ENCODE peak calls at places on chromosome 11, in ten cellular contexts. X, M, Y, E, H, R, Q, L, T and D are unnamed samples.

GRCh38 chr11:1298695-1299492 is 10.5 kb downstream of the TOLLIP start:
- DNase-seq in L (no peak), H (no peak), T (peak), X (no peak), E (peak), R (peak), Y (no peak), Q (no peak), M (no peak), D (peak)

GRCh38 chr11:10935015-10935564 is 77.2 kb upstream of the ZBED5 start:
- DNase-seq in Q (no peak), X (no peak), Y (no peak), T (no peak), H (no peak), M (no peak), R (no peak), L (no peak), E (no peak), D (no peak)

GRCh38 chr11:118606157-118606843 is 1.1 kb upstream of the PHLDB1 start:
- DNase-seq in T (peak), R (peak), X (no peak), Y (no peak), M (no peak), E (peak), H (no peak), Q (no peak), L (no peak), D (no peak)

GRCh38 chr11:34331329-34331728 is 26.5 kb downstream of the ABTB2 start:
- DNase-seq in E (no peak), Q (no peak), X (no peak), L (no peak), R (no peak), T (no peak), H (no peak), M (no peak), Y (no peak), D (no peak)

GRCh38 chr11:32006799-32007388 is 84.0 kb upstream of the RCN1 start:
- DNase-seq in Y (peak), X (no peak), E (no peak), Q (no peak), M (no peak), T (no peak), R (peak), L (peak), H (no peak), D (no peak)

GRCh38 chr11:71245601-71246391 is 6.6 kb downstream of the SHANK2 start:
- DNase-seq in M (no peak), Y (no peak), Q (no peak), X (no peak), T (no peak), H (no peak), E (no peak), L (no peak), R (no peak), D (no peak)

GRCh38 chr11:13465909-13466371 is 2.9 kb upstream of the BTBD10 start:
- DNase-seq in M (no peak), Q (no peak), T (no peak), X (no peak), E (no peak), R (no peak), Y (no peak), H (no peak), L (peak), D (no peak)

GRCh38 chr11:30422389-30422788 is 99.5 kb downstream of the ARL14EP start:
- DNase-seq in Y (no peak), T (no peak), Q (no peak), R (peak), X (no peak), L (no peak), H (no peak), E (no peak), M (no peak), D (no peak)

GRCh38 chr11:62875698-62876483 is 4.8 kb upstream of the SLC3A2 start:
- DNase-seq in R (no peak), T (no peak), L (no peak), E (no peak), X (no peak), H (no peak), M (no peak), Y (no peak), Q (no peak), D (no peak)

GRCh38 chr11:110907629-110908028 is 195.4 kb upstream of the ARHGAP20 start:
- DNase-seq in R (no peak), E (no peak), H (peak), X (no peak), Y (no peak), M (peak), T (no peak), Q (no peak), L (no peak), D (no peak)

GRCh38 chr11:12733091-12733490 is 58.9 kb downstream of the TEAD1 start:
- DNase-seq in E (no peak), R (no peak), X (no peak), Y (no peak), H (no peak), Q (no peak), T (no peak), M (no peak), L (no peak), D (no peak)

GRCh38 chr11:123188508-123189165 is 6.4 kb downstream of the CLMP start:
- DNase-seq in R (no peak), E (no peak), T (no peak), X (no peak), H (no peak), Q (no peak), Y (no peak), M (no peak), L (no peak), D (no peak)

GRCh38 chr11:128901655-128902514 is 10.7 kb downstream of the KCNJ5 start:
- DNase-seq in L (no peak), M (no peak), H (no peak), R (peak), T (no peak), E (no peak), Q (no peak), Y (no peak), X (no peak), D (no peak)

GRCh38 chr11:114477946-114478537 is 38.8 kb downstream of the REXO2 start:
- DNase-seq in T (no peak), X (no peak), M (no peak), Y (no peak), E (no peak), H (no peak), L (no peak), R (no peak), Q (no peak), D (no peak)

GRCh38 chr11:125959931-125960330 is 14.1 kb downstream of the VSIG10L2 start:
- DNase-seq in L (no peak), M (no peak), Y (no peak), H (no peak), X (no peak), R (no peak), T (no peak), Q (no peak), E (no peak), D (no peak)

GRCh38 chr11:1988174-1988573 is 9.5 kb downstream of the H19 start:
- DNase-seq in H (no peak), E (no peak), L (no peak), R (no peak), X (no peak), T (no peak), Q (no peak), M (no peak), Y (no peak), D (no peak)

GRCh38 chr11:71325418-71326327 is 73.3 kb upstream of the SHANK2 start:
- DNase-seq in Y (no peak), E (no peak), L (no peak), R (no peak), T (no peak), Q (no peak), M (no peak), H (no peak), X (no peak), D (peak)

GRCh38 chr11:126140932-126141291 is 70.5 kb downstream of the RPUSD4 start:
- DNase-seq in H (no peak), X (no peak), T (no peak), L (peak), Y (no peak), M (no peak), R (no peak), E (peak), Q (no peak), D (peak)

GRCh38 chr11:122559734-122560382 is 95.7 kb upstream of the UBASH3B start:
- DNase-seq in E (no peak), L (no peak), Q (no peak), Y (no peak), R (no peak), M (no peak), T (no peak), H (no peak), X (no peak), D (no peak)

GRCh38 chr11:1230456-1231395 is 7.9 kb downstream of the MUC5B start:
- DNase-seq in M (no peak), L (no peak), Q (no peak), R (peak), E (peak), X (no peak), Y (peak), T (no peak), H (no peak), D (no peak)

GRCh38 chr11:10005955-10006525 is 288.0 kb downstream of the SBF2 start:
- DNase-seq in R (no peak), X (no peak), E (no peak), L (no peak), T (no peak), M (no peak), Q (no peak), H (no peak), Y (no peak), D (no peak)

GRCh38 chr11:117868815-117869642 is 7.4 kb downstream of the FXYD6 start:
- DNase-seq in H (no peak), Q (no peak), T (no peak), M (no peak), E (no peak), R (no peak), L (no peak), Y (no peak), X (no peak), D (no peak)

GRCh38 chr11:35141538-35141937 is 2.6 kb downstream of the CD44 start:
- DNase-seq in R (no peak), T (peak), E (peak), Y (no peak), H (no peak), L (no peak), X (no peak), Q (no peak), M (no peak), D (peak)

GRCh38 chr11:11467278-11467677 is 114.2 kb upstream of the CSNK2A3 start:
- DNase-seq in H (no peak), Y (no peak), X (no peak), T (no peak), Q (no peak), M (no peak), L (no peak), E (no peak), R (no peak), D (no peak)

GRCh38 chr11:110261195-110262140 is 34.9 kb downstream of the RDX start:
- DNase-seq in T (no peak), M (no peak), H (no peak), X (no peak), R (no peak), L (no peak), Y (no peak), Q (no peak), E (no peak), D (no peak)

GRCh38 chr11:58616594-58616993 is 5.9 kb upstream of the CNTF start:
- DNase-seq in T (no peak), Y (no peak), R (no peak), E (peak), L (peak), Q (no peak), M (no peak), H (peak), X (no peak), D (no peak)

GRCh38 chr11:118610773-118611432 is 3.5 kb downstream of the PHLDB1 start:
- DNase-seq in Q (peak), L (no peak), R (peak), Y (peak), H (peak), X (peak), T (peak), E (peak), M (peak), D (peak)

GRCh38 chr11:95734009-95734572 is 55.5 kb downstream of the FAM76B start:
- DNase-seq in H (no peak), Q (no peak), Y (no peak), E (no peak), R (no peak), M (no peak), X (no peak), L (no peak), T (no peak), D (no peak)

GRCh38 chr11:1449516-1450270 is 36.9 kb downstream of the MOB2 start:
- DNase-seq in Q (no peak), H (no peak), X (no peak), E (no peak), R (no peak), L (no peak), Y (no peak), M (no peak), T (no peak), D (no peak)

GRCh38 chr11:115611343-115611742 is 107.1 kb upstream of the CADM1 start:
- DNase-seq in R (no peak), E (no peak), X (no peak), H (no peak), Q (no peak), L (no peak), M (no peak), T (no peak), Y (no peak), D (no peak)

GRCh38 chr11:93529707-93530467 is 13.3 kb downstream of the SMCO4 start:
- DNase-seq in E (no peak), L (no peak), R (no peak), Y (no peak), X (no peak), M (no peak), T (no peak), Q (no peak), H (no peak), D (no peak)

GRCh38 chr11:93116641-93117577 is 80.9 kb downstream of the SLC36A4 start:
- DNase-seq in Y (no peak), L (no peak), R (no peak), E (no peak), T (no peak), H (no peak), M (no peak), Q (no peak), X (no peak), D (peak)

GRCh38 chr11:26896716-26897115 is 97.2 kb upstream of the FIBIN start:
- DNase-seq in Q (no peak), H (no peak), T (no peak), X (no peak), E (no peak), M (no peak), L (no peak), R (no peak), Y (no peak), D (no peak)

GRCh38 chr11:1295591-1295990 is 13.8 kb downstream of the TOLLIP start:
- DNase-seq in E (no peak), M (no peak), R (no peak), Q (no peak), T (no peak), X (no peak), Y (no peak), H (no peak), L (no peak), D (no peak)

GRCh38 chr11:6619021-6619745 is at the start of gene TPP1:
- DNase-seq in M (peak), Y (peak), L (peak), E (peak), R (peak), H (peak), T (peak), X (peak), Q (peak), D (peak)